ENCODE peak calls at places on chromosome 10, in ten cellular contexts. Y is RWPE2; L is A172; N is SHP77; C is ureter; X is GF-D8; H is lower leg skin; V is stimulated activated CD4-positive, alpha-beta T cell treated with anti-CD3 and anti-CD28 coated beads, Interleukin-1b, Interleukin-23, amount 100 ng/mL, for 48 hours; E is anterior cingulate cortex; D is activated T-helper 9 cell treated with anti-CD3 and anti-CD28 coated beads, Interleukin-2, amount 50 U/mL, for 16 hours. O is an unnamed sample.

GRCh38 chr10:29345893-29346175 is 57.0 kb downstream of the LYZL1 start:
- DNase-seq in H (no peak), N (no peak), L (no peak), C (no peak), E (no peak), Y (no peak), V (no peak), X (no peak), D (no peak), O (no peak)

GRCh38 chr10:56178210-56178609 is 182.8 kb downstream of the ZWINT start:
- DNase-seq in E (no peak), L (peak; percentile 47), C (no peak), D (no peak), X (no peak), H (no peak), Y (no peak), V (no peak), N (no peak), O (no peak)

GRCh38 chr10:99394761-99395386 is 35.5 kb downstream of the GOT1 start:
- DNase-seq in Y (no peak), C (no peak), H (no peak), V (no peak), N (no peak), X (no peak), D (no peak), E (no peak), L (no peak), O (no peak)

GRCh38 chr10:89374716-89375115 is 3.1 kb upstream of the IFIT1B start:
- DNase-seq in C (no peak), Y (no peak), V (no peak), H (no peak), N (no peak), L (no peak), X (no peak), E (no peak), D (no peak), O (no peak)

GRCh38 chr10:86401588-86402282 is 35.1 kb upstream of the GRID1 start:
- DNase-seq in H (peak; percentile 85), V (no peak), L (no peak), C (no peak), X (no peak), D (no peak), E (no peak), Y (no peak), N (no peak), O (no peak)

GRCh38 chr10:79166312-79166721 is 97.6 kb downstream of the ZMIZ1 start:
- DNase-seq in X (no peak), H (no peak), V (no peak), C (no peak), E (no peak), Y (no peak), N (no peak), D (no peak), L (no peak), O (no peak)

GRCh38 chr10:44990965-44991364 is 9.8 kb upstream of the ZNF22 start:
- DNase-seq in Y (no peak), H (peak; percentile 72), C (no peak), E (no peak), X (no peak), D (no peak), L (no peak), V (no peak), N (no peak), O (no peak)

GRCh38 chr10:49200859-49201258 is 12.7 kb upstream of the TMEM273 start:
- DNase-seq in D (no peak), L (no peak), V (no peak), E (no peak), H (no peak), X (no peak), N (no peak), Y (no peak), C (no peak), O (no peak)

GRCh38 chr10:105743343-105744056 is 1102.4 kb downstream of the SORCS3 start:
- DNase-seq in X (no peak), V (no peak), D (no peak), C (no peak), E (peak; percentile 2), N (no peak), L (no peak), H (no peak), Y (no peak), O (no peak)